ENCODE peak calls at places on chromosomes 5 and 9, in six cellular contexts. J is RWPE1, R is Caco-2, X is AG09309, H is GM23338, U is lower lobe of right lung. I is an unnamed sample.

GRCh38 chr9:128155736-128156500 is 4.1 kb upstream of the BBLN start:
- DNase-seq in J (no peak), R (peak; percentile 6), X (no peak), H (no peak), U (peak; percentile 5), I (no peak)

GRCh38 chr9:19162956-19163355 is 35.7 kb upstream of the PLIN2 start:
- DNase-seq in J (no peak), R (no peak), X (no peak), H (no peak), U (peak; percentile 61), I (no peak)

GRCh38 chr5:66912787-66913186 is 283.8 kb downstream of the CD180 start:
- DNase-seq in J (no peak), R (no peak), X (no peak), H (no peak), U (no peak), I (no peak)

GRCh38 chr9:33856247-33856646 is 39.3 kb downstream of the UBE2R2 start:
- DNase-seq in J (no peak), R (no peak), X (no peak), H (no peak), U (no peak), I (no peak)

GRCh38 chr5:31948006-31948405 is 226.1 kb downstream of the GOLPH3 start:
- DNase-seq in J (peak; percentile 89), R (no peak), X (no peak), H (no peak), U (no peak), I (no peak)

GRCh38 chr9:117034862-117035261 is 347.8 kb downstream of the TRIM32 start:
- DNase-seq in J (peak; percentile 32), R (peak; percentile 40), X (no peak), H (peak; percentile 81), U (no peak), I (no peak)

GRCh38 chr9:18396102-18396728 is 77.7 kb upstream of the ADAMTSL1 start:
- DNase-seq in J (no peak), R (no peak), X (no peak), H (peak; percentile 32), U (no peak), I (no peak)

GRCh38 chr9:16245756-16246440 is 624.6 kb downstream of the BNC2 start:
- DNase-seq in J (no peak), R (no peak), X (no peak), H (no peak), U (no peak), I (no peak)

GRCh38 chr5:151357792-151358191 is 10.4 kb upstream of the SLC36A2 start:
- DNase-seq in J (no peak), R (no peak), X (no peak), H (no peak), U (no peak), I (no peak)

GRCh38 chr9:28341913-28342312 is 768.6 kb upstream of the C9orf72 start:
- DNase-seq in J (no peak), R (no peak), X (no peak), H (no peak), U (no peak), I (no peak)

GRCh38 chr9:120925535-120926396 is 830 bp downstream of the TRAF1 start:
- DNase-seq in J (peak; percentile 42), R (no peak), X (no peak), H (no peak), U (no peak), I (peak; percentile 72)

GRCh38 chr9:123660691-123661090 is 269.2 kb downstream of the DENND1A start:
- DNase-seq in J (no peak), R (no peak), X (no peak), H (no peak), U (no peak), I (no peak)

GRCh38 chr5:57650360-57651069 is 167.9 kb upstream of the ACTBL2 start:
- DNase-seq in J (peak; percentile 52), R (peak; percentile 89), X (peak; percentile 31), H (peak; percentile 86), U (no peak), I (peak; percentile 10)

GRCh38 chr9:92122792-92123191 is 7.6 kb upstream of the SPTLC1 start:
- DNase-seq in J (no peak), R (no peak), X (no peak), H (no peak), U (no peak), I (no peak)

GRCh38 chr5:23405316-23406068 is 101.9 kb upstream of the PRDM9 start:
- DNase-seq in J (no peak), R (no peak), X (no peak), H (no peak), U (no peak), I (no peak)

GRCh38 chr9:113690055-113690740 is 185.9 kb upstream of the ZNF618 start:
- DNase-seq in J (no peak), R (no peak), X (no peak), H (peak; percentile 17), U (no peak), I (no peak)

GRCh38 chr9:126611188-126611587 is 2.5 kb upstream of the LMX1B start:
- DNase-seq in J (no peak), R (no peak), X (no peak), H (no peak), U (no peak), I (no peak)

GRCh38 chr9:119667163-119667562 is 297.9 kb upstream of the BRINP1 start:
- DNase-seq in J (no peak), R (no peak), X (no peak), H (peak; percentile 2), U (no peak), I (no peak)

GRCh38 chr9:36779582-36779981 is 206.9 kb downstream of the MELK start:
- DNase-seq in J (no peak), R (no peak), X (no peak), H (no peak), U (no peak), I (no peak)

GRCh38 chr9:36781532-36781931 is 208.8 kb downstream of the MELK start:
- DNase-seq in J (peak; percentile 62), R (no peak), X (no peak), H (no peak), U (no peak), I (no peak)

DNA sequence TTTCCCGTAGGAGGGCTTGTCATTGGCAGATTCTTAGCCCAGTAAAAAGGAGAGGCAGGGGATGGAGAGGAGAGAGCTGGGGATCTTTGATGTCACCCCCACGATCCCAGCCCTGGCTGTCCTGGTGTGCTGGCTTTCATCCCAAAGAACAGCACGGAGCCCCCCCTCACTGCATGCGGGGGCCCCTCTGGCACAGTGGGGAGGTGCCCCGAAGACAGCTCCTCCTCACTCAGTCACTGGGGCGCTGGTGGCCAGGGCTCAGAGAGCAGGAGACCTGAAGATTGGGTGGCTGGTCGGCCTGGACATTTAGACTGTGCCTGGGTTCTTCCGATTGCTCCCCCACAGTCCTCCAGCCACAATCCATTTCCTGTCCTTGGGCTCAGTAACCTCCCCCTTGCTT is 207.5 kb downstream of the MELK start:
- DNase-seq in J (no peak), R (no peak), X (no peak), H (no peak), U (no peak), I (no peak)
- TF ChIP-seq CTCF in J (no peak), R (no peak), X (no peak), H (no peak), U (no peak), I (no peak)

GRCh38 chr9:94611638-94612068 is 18.0 kb upstream of the FBP2 start:
- DNase-seq in J (no peak), R (no peak), X (no peak), H (no peak), U (no peak), I (no peak)

GRCh38 chr9:94612071-94612470 is 18.4 kb upstream of the FBP2 start:
- DNase-seq in J (no peak), R (no peak), X (no peak), H (no peak), U (no peak), I (no peak)

GRCh38 chr9:94607340-94607695 is 13.7 kb upstream of the FBP2 start:
- DNase-seq in J (no peak), R (no peak), X (no peak), H (no peak), U (no peak), I (no peak)

GRCh38 chr9:94610181-94610591 is 16.6 kb upstream of the FBP2 start:
- DNase-seq in J (no peak), R (no peak), X (no peak), H (no peak), U (no peak), I (no peak)

DNA sequence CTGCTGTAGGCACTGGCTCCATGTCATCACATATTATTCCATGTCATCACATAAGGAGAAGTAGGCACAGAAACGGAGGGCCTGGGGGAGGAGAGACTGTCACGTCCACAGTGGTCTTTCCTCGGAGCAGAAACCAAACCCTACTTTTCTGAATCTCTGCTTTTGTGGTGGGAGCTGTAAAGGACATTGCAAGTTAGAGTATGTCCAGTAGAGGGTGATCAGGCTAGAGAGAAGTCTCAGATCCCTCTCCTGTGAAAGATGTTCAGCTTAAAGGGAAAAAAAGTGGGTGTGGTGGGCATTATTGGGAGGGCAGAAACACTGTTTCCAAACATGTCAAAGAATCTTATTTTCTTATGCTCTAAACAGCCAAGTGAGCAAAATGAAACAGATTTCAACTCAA is 19.4 kb upstream of the FBP2 start:
- DNase-seq in J (no peak), R (no peak), X (no peak), H (no peak), U (no peak), I (no peak)
- TF ChIP-seq CTCF in J (no peak), R (no peak), X (peak; percentile 19), H (peak; percentile 30), U (no peak), I (no peak)

DNA sequence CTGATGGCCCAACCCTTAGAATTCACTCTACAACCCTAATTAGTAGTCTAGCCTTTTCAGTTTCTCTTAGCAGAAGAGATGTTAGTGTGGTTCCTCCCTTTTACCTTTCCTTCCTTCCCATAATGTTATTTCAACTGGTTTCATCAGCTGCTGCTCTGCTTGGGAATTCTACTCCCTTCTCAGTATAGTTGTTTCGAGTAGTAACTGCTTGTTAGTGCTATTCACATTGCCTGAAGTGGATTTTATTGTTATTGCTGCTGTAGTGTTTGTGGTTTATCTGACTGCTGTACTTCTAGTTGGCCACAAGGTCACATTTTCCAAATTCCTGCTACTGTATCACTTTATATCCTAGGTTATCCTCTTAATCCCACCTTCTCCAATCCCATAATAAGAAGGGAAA is 29.7 kb downstream of the SMIM15 start:
- DNase-seq in J (no peak), R (no peak), X (peak; percentile 55), H (peak; percentile 50), U (no peak), I (no peak)
- TF ChIP-seq CTCF in J (no peak), R (no peak), X (no peak), H (peak; percentile 35), U (no peak), I (no peak)

DNA sequence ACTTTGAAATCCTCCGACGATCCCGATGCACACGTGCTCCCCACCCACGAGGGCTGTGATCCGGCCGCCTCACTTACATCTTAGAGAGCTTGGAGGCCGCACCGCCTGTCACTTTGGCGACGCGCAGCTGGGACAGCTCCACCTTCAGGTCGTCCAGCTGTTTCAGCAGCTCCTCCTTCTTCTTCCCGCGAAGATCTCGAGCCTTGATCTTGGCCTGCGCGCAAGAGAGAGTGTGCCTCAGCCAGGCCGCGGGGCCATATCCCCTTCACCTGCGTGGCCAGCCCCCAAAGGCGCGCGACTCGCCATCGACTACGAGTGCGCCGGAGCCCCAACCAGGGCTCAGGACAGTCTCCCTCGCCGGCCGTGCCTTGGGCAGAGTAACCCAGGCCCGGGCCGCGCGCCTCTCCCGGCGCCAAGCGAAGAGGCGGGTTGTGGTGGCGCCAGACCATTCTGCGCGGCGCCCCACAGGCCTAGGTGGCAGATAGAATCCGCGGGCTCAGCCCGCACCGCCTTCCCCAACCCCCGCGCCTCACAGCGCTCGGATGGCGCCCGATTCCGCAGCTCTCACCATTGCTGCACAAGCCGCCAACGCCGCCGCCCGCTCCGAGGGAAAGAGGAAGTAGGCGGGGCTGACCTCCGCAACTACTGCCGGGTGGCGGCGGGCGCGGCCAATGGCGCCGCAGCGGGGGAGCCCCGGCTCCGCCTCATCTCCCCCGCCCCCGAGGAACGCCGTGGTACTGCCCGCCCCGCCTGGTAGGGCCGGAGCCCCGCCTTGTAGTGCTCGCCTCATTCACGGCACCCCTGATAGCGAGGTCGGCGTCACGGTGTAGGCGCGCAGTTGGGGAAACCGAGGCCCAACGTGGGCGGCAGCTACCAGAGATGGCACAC is at the start of the genes ARPC5L and RPL35:
- DNase-seq in J (peak; percentile 100), R (peak; percentile 95), X (peak; percentile 64), H (peak; percentile 97), U (peak; percentile 96), I (peak; percentile 99)
- TF ChIP-seq CTCF in J (peak; percentile 51), R (no peak), X (peak; percentile 32), H (no peak), U (peak; percentile 24), I (no peak)